ENCODE peak calls at places on chromosomes 16 and 17, in four cellular contexts. A is ovary, K is upper lobe of left lung, P is A549. T is an unnamed sample. For H3K9me3, the result is how much of the 10 kb centered on the place peaks cover.

GRCh38 chr17:80930335-80931040 is 61.2 kb upstream of the CHMP6 start:
- DNase-seq in K (no peak), P (no peak), A (no peak), T (no peak)

GRCh38 chr17:55742272-55743102 is 8.4 kb upstream of the PCTP start:
- DNase-seq in A (no peak), P (no peak), K (no peak), T (no peak)

GRCh38 chr16:64356267-64356666 is 765.6 kb downstream of the CDH11 start:
- DNase-seq in K (no peak), A (no peak), P (no peak), T (no peak)

GRCh38 chr17:65530985-65531507 is 30.4 kb downstream of the AXIN2 start:
- DNase-seq in K (no peak), P (no peak), A (peak), T (no peak)

GRCh38 chr17:51507444-51507843 is 247.1 kb downstream of the UTP18 start:
- DNase-seq in P (no peak), A (no peak), K (no peak), T (no peak)

GRCh38 chr16:55557186-55557585 is 9.3 kb upstream of the CAPNS2 start:
- DNase-seq in A (no peak), K (no peak), P (no peak), T (no peak)

GRCh38 chr17:57277923-57278604 is 21.7 kb downstream of the MSI2 start:
- DNase-seq in A (no peak), K (no peak), P (no peak), T (no peak)

GRCh38 chr17:74426551-74427047 is 5.3 kb upstream of the GPRC5C start:
- DNase-seq in P (no peak), K (no peak), A (no peak), T (no peak)

GRCh38 chr17:2386400-2387085 is 14.3 kb downstream of the MNT start:
- DNase-seq in A (no peak), P (no peak), K (peak), T (no peak)

GRCh38 chr17:48492401-48493298 is 38.2 kb downstream of the HOXB1 start:
- DNase-seq in A (peak), P (peak), K (peak), T (no peak)

GRCh38 chr16:22216191-22216831 is 10.2 kb downstream of the EEF2K start:
- DNase-seq in A (no peak), P (no peak), K (no peak), T (no peak)

GRCh38 chr16:10410469-10410868 is 24.6 kb downstream of the ATF7IP2 start:
- DNase-seq in K (no peak), A (no peak), P (no peak), T (no peak)

GRCh38 chr17:57114085-57114673 is 29.1 kb downstream of the AKAP1 start:
- DNase-seq in K (no peak), P (peak), A (peak), T (no peak)

GRCh38 chr17:7108560-7108925 is 6.1 kb downstream of the ASGR2 start:
- DNase-seq in K (no peak), A (no peak), P (no peak), T (no peak)

GRCh38 chr17:58032691-58033415 is 25.8 kb upstream of the SRSF1 start:
- DNase-seq in A (no peak), K (no peak), P (no peak), T (no peak)

GRCh38 chr16:59181821-59182420 is 447.8 kb upstream of the GOT2 start:
- DNase-seq in A (no peak), K (peak), P (no peak), T (no peak)

GRCh38 chr17:45332989-45333701 is 16.3 kb upstream of the MAP3K14 start:
- DNase-seq in K (no peak), P (no peak), A (peak), T (peak)

GRCh38 chr16:2673066-2673999 is 9.0 kb upstream of the KCTD5 start:
- DNase-seq in A (peak), K (peak), P (peak), T (peak)
- TF ChIP-seq EP300 in A (no peak), K (no peak), P (no peak), T (no peak)

GRCh38 chr16:35687071-35687470 is 2227.7 kb downstream of the TP53TG3F start:
- DNase-seq in A (no peak), K (no peak), P (no peak), T (no peak)
- H3K9me3 ChIP-seq in A (under half), K (under half), P (under half), T (under half)

GRCh38 chr17:42337442-42337841 is 49.1 kb downstream of the STAT5A start:
- DNase-seq in P (no peak), K (no peak), A (no peak), T (no peak)
- TF ChIP-seq EP300 in P (no peak), K (no peak), A (no peak), T (no peak)

DNA sequence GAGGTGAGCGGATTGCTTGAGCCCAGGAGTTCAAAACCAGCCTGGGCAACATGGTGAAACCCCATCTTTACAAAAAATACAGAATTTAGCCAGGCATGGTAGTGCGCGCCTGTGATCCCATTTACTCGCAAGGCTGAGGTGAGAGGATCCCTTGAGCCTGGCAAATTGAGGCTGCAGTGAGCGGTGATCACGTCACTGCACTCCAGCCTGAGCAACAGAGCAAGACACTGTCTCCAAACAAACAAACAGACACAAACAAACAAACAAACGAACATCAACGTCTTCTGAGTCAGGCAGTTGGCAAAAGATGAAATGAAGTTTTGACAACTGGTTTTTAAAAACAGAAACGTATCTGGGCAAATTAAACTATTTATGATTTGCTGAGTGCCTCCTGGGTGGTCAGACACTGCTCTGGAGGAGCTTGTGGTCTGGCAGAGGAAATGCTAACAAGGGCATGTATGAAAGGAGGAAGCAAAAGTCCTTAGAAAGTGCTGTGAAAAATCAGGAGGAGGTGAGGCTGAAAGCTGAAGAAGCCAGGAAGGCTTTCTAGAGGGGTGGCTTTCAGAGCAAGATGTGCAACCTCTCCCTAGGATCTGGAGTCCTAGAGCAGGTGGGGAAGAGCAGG is 10.2 kb upstream of the KRT20 start:
- DNase-seq in K (no peak), P (no peak), A (no peak), T (no peak)
- H3K9me3 ChIP-seq in K (under half), P (under half), A (under half), T (under half)

GRCh38 chr17:36661047-36661666 is 59.8 kb downstream of the MRM1 start:
- DNase-seq in P (no peak), K (no peak), A (no peak), T (no peak)
- TF ChIP-seq EP300 in P (no peak), K (no peak), A (no peak), T (no peak)

DNA sequence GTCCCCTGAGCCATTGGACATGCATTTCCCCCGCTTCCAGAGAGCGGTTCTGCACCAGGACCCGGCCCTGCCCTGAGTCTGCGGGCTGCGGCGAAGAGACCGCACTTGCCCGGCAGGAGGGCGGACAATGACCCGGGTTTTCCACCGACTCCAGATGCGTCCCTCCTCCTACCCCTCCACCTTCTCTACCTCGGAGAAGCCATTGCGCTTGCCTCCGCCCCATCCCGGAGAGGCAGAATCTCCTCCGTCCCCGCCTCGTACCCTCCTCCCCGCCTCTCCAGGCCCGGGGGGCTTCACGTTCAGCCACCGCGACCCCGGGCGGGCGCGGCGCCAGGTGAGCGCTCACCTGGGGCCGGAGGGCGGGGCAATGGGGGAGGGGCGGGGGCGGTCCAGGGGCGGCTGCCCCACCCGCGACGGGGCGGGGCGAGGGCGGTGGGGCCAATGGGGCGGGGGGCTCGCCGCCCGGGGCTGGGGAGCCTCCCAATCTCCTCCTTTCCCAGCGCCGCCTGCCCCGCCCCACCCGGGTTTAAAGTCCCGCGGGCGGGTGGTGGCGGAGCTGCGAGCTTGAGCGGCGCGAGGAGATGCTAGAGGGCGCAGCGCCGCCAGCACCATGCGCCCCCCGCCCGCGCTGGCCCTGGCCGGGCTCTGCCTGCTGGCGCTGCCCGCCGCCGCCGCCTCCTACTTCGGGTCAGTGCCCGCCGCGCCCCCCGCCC is at the start of gene WNT9B:
- DNase-seq in A (no peak), K (peak), P (peak), T (no peak)
- H3K9me3 ChIP-seq in A (under half), K (under half), P (under half), T (under half)